ENCODE peak calls at places on chromosomes 2 and 18, in eight cellular contexts. One of them, this sample, is unnamed.

GRCh38 chr2:102753563-102754159 is 8.2 kb upstream of the TMEM182 start:
- DNase-seq in NAMALWA: peak; percentile 64
- DNase-seq in NCI-H524 treated with DMSO at 0.1 percent for 48 hours: no peak
- DNase-seq in fibroblast of pulmonary artery: peak; percentile 61
- DNase-seq in activated T-cell treated with anti-CD3 and anti-CD28 coated beads for 4 hours: no peak
- DNase-seq in IMR-90: peak; percentile 53
- DNase-seq in posterior vena cava: no peak
- DNase-seq in activated gamma-delta T cell treated with anti-CD3 and anti-CD28 coated beads, Interleukin-2, amount 50 U/mL, for 16 hours: peak; percentile 7
- DNase-seq in this sample: no peak

GRCh38 chr2:165563468-165564225 is 94.1 kb downstream of the CSRNP3 start:
- DNase-seq in NAMALWA: peak; percentile 70
- DNase-seq in NCI-H524 treated with DMSO at 0.1 percent for 48 hours: no peak
- DNase-seq in fibroblast of pulmonary artery: no peak
- DNase-seq in activated T-cell treated with anti-CD3 and anti-CD28 coated beads for 4 hours: no peak
- DNase-seq in IMR-90: no peak
- DNase-seq in posterior vena cava: no peak
- DNase-seq in activated gamma-delta T cell treated with anti-CD3 and anti-CD28 coated beads, Interleukin-2, amount 50 U/mL, for 16 hours: no peak
- DNase-seq in this sample: no peak

GRCh38 chr2:178397002-178397605 is 53.9 kb downstream of the PRKRA start:
- DNase-seq in NAMALWA: peak; percentile 73
- DNase-seq in NCI-H524 treated with DMSO at 0.1 percent for 48 hours: no peak
- DNase-seq in fibroblast of pulmonary artery: peak; percentile 71
- DNase-seq in activated T-cell treated with anti-CD3 and anti-CD28 coated beads for 4 hours: no peak
- DNase-seq in IMR-90: peak; percentile 55
- DNase-seq in posterior vena cava: no peak
- DNase-seq in activated gamma-delta T cell treated with anti-CD3 and anti-CD28 coated beads, Interleukin-2, amount 50 U/mL, for 16 hours: no peak
- DNase-seq in this sample: no peak

GRCh38 chr18:64749884-64750283 is 601.0 kb upstream of the LINC00305 start:
- DNase-seq in NAMALWA: no peak
- DNase-seq in NCI-H524 treated with DMSO at 0.1 percent for 48 hours: no peak
- DNase-seq in fibroblast of pulmonary artery: no peak
- DNase-seq in activated T-cell treated with anti-CD3 and anti-CD28 coated beads for 4 hours: no peak
- DNase-seq in IMR-90: no peak
- DNase-seq in posterior vena cava: no peak
- DNase-seq in activated gamma-delta T cell treated with anti-CD3 and anti-CD28 coated beads, Interleukin-2, amount 50 U/mL, for 16 hours: no peak
- DNase-seq in this sample: no peak

GRCh38 chr2:85903849-85904248 is 15.1 kb upstream of the ST3GAL5 start:
- DNase-seq in NAMALWA: no peak
- DNase-seq in NCI-H524 treated with DMSO at 0.1 percent for 48 hours: no peak
- DNase-seq in fibroblast of pulmonary artery: no peak
- DNase-seq in activated T-cell treated with anti-CD3 and anti-CD28 coated beads for 4 hours: no peak
- DNase-seq in IMR-90: no peak
- DNase-seq in posterior vena cava: no peak
- DNase-seq in activated gamma-delta T cell treated with anti-CD3 and anti-CD28 coated beads, Interleukin-2, amount 50 U/mL, for 16 hours: no peak
- DNase-seq in this sample: no peak

GRCh38 chr18:3058328-3059191 is 45.6 kb upstream of the LPIN2 start:
- DNase-seq in NAMALWA: no peak
- DNase-seq in NCI-H524 treated with DMSO at 0.1 percent for 48 hours: no peak
- DNase-seq in fibroblast of pulmonary artery: no peak
- DNase-seq in activated T-cell treated with anti-CD3 and anti-CD28 coated beads for 4 hours: no peak
- DNase-seq in IMR-90: no peak
- DNase-seq in posterior vena cava: no peak
- DNase-seq in activated gamma-delta T cell treated with anti-CD3 and anti-CD28 coated beads, Interleukin-2, amount 50 U/mL, for 16 hours: no peak
- DNase-seq in this sample: no peak

GRCh38 chr2:179265082-179265575 is 497 bp upstream of the SESTD1 start:
- DNase-seq in NAMALWA: no peak
- DNase-seq in NCI-H524 treated with DMSO at 0.1 percent for 48 hours: no peak
- DNase-seq in fibroblast of pulmonary artery: peak; percentile 72
- DNase-seq in activated T-cell treated with anti-CD3 and anti-CD28 coated beads for 4 hours: no peak
- DNase-seq in IMR-90: peak; percentile 66
- DNase-seq in posterior vena cava: no peak
- DNase-seq in activated gamma-delta T cell treated with anti-CD3 and anti-CD28 coated beads, Interleukin-2, amount 50 U/mL, for 16 hours: no peak
- DNase-seq in this sample: no peak

GRCh38 chr2:101367508-101367907 is 19.8 kb downstream of the CREG2 start:
- DNase-seq in NAMALWA: no peak
- DNase-seq in NCI-H524 treated with DMSO at 0.1 percent for 48 hours: peak; percentile 15
- DNase-seq in fibroblast of pulmonary artery: no peak
- DNase-seq in activated T-cell treated with anti-CD3 and anti-CD28 coated beads for 4 hours: no peak
- DNase-seq in IMR-90: no peak
- DNase-seq in posterior vena cava: no peak
- DNase-seq in activated gamma-delta T cell treated with anti-CD3 and anti-CD28 coated beads, Interleukin-2, amount 50 U/mL, for 16 hours: no peak
- DNase-seq in this sample: no peak

GRCh38 chr2:19711470-19712372 is 190.1 kb downstream of the TTC32 start:
- DNase-seq in NAMALWA: peak; percentile 25
- DNase-seq in NCI-H524 treated with DMSO at 0.1 percent for 48 hours: no peak
- DNase-seq in fibroblast of pulmonary artery: peak; percentile 99
- DNase-seq in activated T-cell treated with anti-CD3 and anti-CD28 coated beads for 4 hours: no peak
- DNase-seq in IMR-90: peak; percentile 98
- DNase-seq in posterior vena cava: no peak
- DNase-seq in activated gamma-delta T cell treated with anti-CD3 and anti-CD28 coated beads, Interleukin-2, amount 50 U/mL, for 16 hours: no peak
- DNase-seq in this sample: no peak

GRCh38 chr18:59303006-59303405 is 15.4 kb downstream of the CPLX4 start:
- DNase-seq in NAMALWA: no peak
- DNase-seq in NCI-H524 treated with DMSO at 0.1 percent for 48 hours: peak; percentile 95
- DNase-seq in fibroblast of pulmonary artery: no peak
- DNase-seq in activated T-cell treated with anti-CD3 and anti-CD28 coated beads for 4 hours: no peak
- DNase-seq in IMR-90: no peak
- DNase-seq in posterior vena cava: no peak
- DNase-seq in activated gamma-delta T cell treated with anti-CD3 and anti-CD28 coated beads, Interleukin-2, amount 50 U/mL, for 16 hours: no peak
- DNase-seq in this sample: no peak

GRCh38 chr2:8378016-8378810 is 303.6 kb upstream of the ID2 start:
- DNase-seq in NAMALWA: no peak
- DNase-seq in NCI-H524 treated with DMSO at 0.1 percent for 48 hours: no peak
- DNase-seq in fibroblast of pulmonary artery: no peak
- DNase-seq in activated T-cell treated with anti-CD3 and anti-CD28 coated beads for 4 hours: no peak
- DNase-seq in IMR-90: no peak
- DNase-seq in posterior vena cava: no peak
- DNase-seq in activated gamma-delta T cell treated with anti-CD3 and anti-CD28 coated beads, Interleukin-2, amount 50 U/mL, for 16 hours: no peak
- DNase-seq in this sample: no peak

GRCh38 chr2:128304715-128305554 is 13.7 kb downstream of the HS6ST1 start:
- DNase-seq in NAMALWA: no peak
- DNase-seq in NCI-H524 treated with DMSO at 0.1 percent for 48 hours: peak; percentile 47
- DNase-seq in fibroblast of pulmonary artery: peak; percentile 96
- DNase-seq in activated T-cell treated with anti-CD3 and anti-CD28 coated beads for 4 hours: no peak
- DNase-seq in IMR-90: peak; percentile 98
- DNase-seq in posterior vena cava: peak; percentile 92
- DNase-seq in activated gamma-delta T cell treated with anti-CD3 and anti-CD28 coated beads, Interleukin-2, amount 50 U/mL, for 16 hours: no peak
- DNase-seq in this sample: no peak

GRCh38 chr2:33518929-33519328 is 42.5 kb downstream of the RASGRP3 start:
- DNase-seq in NAMALWA: no peak
- DNase-seq in NCI-H524 treated with DMSO at 0.1 percent for 48 hours: no peak
- DNase-seq in fibroblast of pulmonary artery: peak; percentile 54
- DNase-seq in activated T-cell treated with anti-CD3 and anti-CD28 coated beads for 4 hours: no peak
- DNase-seq in IMR-90: peak; percentile 83
- DNase-seq in posterior vena cava: no peak
- DNase-seq in activated gamma-delta T cell treated with anti-CD3 and anti-CD28 coated beads, Interleukin-2, amount 50 U/mL, for 16 hours: no peak
- DNase-seq in this sample: no peak

GRCh38 chr18:65788373-65788772 is 37.6 kb downstream of the CDH7 start:
- DNase-seq in NAMALWA: peak; percentile 25
- DNase-seq in NCI-H524 treated with DMSO at 0.1 percent for 48 hours: peak; percentile 3
- DNase-seq in fibroblast of pulmonary artery: no peak
- DNase-seq in activated T-cell treated with anti-CD3 and anti-CD28 coated beads for 4 hours: no peak
- DNase-seq in IMR-90: no peak
- DNase-seq in posterior vena cava: peak; percentile 38
- DNase-seq in activated gamma-delta T cell treated with anti-CD3 and anti-CD28 coated beads, Interleukin-2, amount 50 U/mL, for 16 hours: no peak
- DNase-seq in this sample: no peak

GRCh38 chr2:136022747-136023146 is 37.3 kb upstream of the DARS1 start:
- DNase-seq in NAMALWA: no peak
- DNase-seq in NCI-H524 treated with DMSO at 0.1 percent for 48 hours: no peak
- DNase-seq in fibroblast of pulmonary artery: peak; percentile 20
- DNase-seq in activated T-cell treated with anti-CD3 and anti-CD28 coated beads for 4 hours: no peak
- DNase-seq in IMR-90: no peak
- DNase-seq in posterior vena cava: no peak
- DNase-seq in activated gamma-delta T cell treated with anti-CD3 and anti-CD28 coated beads, Interleukin-2, amount 50 U/mL, for 16 hours: no peak
- DNase-seq in this sample: no peak

GRCh38 chr18:9922592-9923308 is 8.9 kb downstream of the VAPA start:
- DNase-seq in NAMALWA: no peak
- DNase-seq in NCI-H524 treated with DMSO at 0.1 percent for 48 hours: no peak
- DNase-seq in fibroblast of pulmonary artery: no peak
- DNase-seq in activated T-cell treated with anti-CD3 and anti-CD28 coated beads for 4 hours: no peak
- DNase-seq in IMR-90: no peak
- DNase-seq in posterior vena cava: no peak
- DNase-seq in activated gamma-delta T cell treated with anti-CD3 and anti-CD28 coated beads, Interleukin-2, amount 50 U/mL, for 16 hours: no peak
- DNase-seq in this sample: no peak

GRCh38 chr2:239165206-239165831 is 235.5 kb downstream of the HDAC4 start:
- DNase-seq in NAMALWA: no peak
- DNase-seq in NCI-H524 treated with DMSO at 0.1 percent for 48 hours: no peak
- DNase-seq in fibroblast of pulmonary artery: no peak
- DNase-seq in activated T-cell treated with anti-CD3 and anti-CD28 coated beads for 4 hours: no peak
- DNase-seq in IMR-90: no peak
- DNase-seq in posterior vena cava: peak; percentile 62
- DNase-seq in activated gamma-delta T cell treated with anti-CD3 and anti-CD28 coated beads, Interleukin-2, amount 50 U/mL, for 16 hours: no peak
- DNase-seq in this sample: no peak

GRCh38 chr2:45631319-45631718 is 20.2 kb upstream of the PRKCE start:
- DNase-seq in NAMALWA: no peak
- DNase-seq in NCI-H524 treated with DMSO at 0.1 percent for 48 hours: no peak
- DNase-seq in fibroblast of pulmonary artery: no peak
- DNase-seq in activated T-cell treated with anti-CD3 and anti-CD28 coated beads for 4 hours: no peak
- DNase-seq in IMR-90: no peak
- DNase-seq in posterior vena cava: no peak
- DNase-seq in activated gamma-delta T cell treated with anti-CD3 and anti-CD28 coated beads, Interleukin-2, amount 50 U/mL, for 16 hours: no peak
- DNase-seq in this sample: no peak

GRCh38 chr2:225192869-225193268 is 150.6 kb upstream of the DOCK10 start:
- DNase-seq in NAMALWA: no peak
- DNase-seq in NCI-H524 treated with DMSO at 0.1 percent for 48 hours: no peak
- DNase-seq in fibroblast of pulmonary artery: peak; percentile 9
- DNase-seq in activated T-cell treated with anti-CD3 and anti-CD28 coated beads for 4 hours: no peak
- DNase-seq in IMR-90: peak; percentile 47
- DNase-seq in posterior vena cava: no peak
- DNase-seq in activated gamma-delta T cell treated with anti-CD3 and anti-CD28 coated beads, Interleukin-2, amount 50 U/mL, for 16 hours: no peak
- DNase-seq in this sample: no peak

GRCh38 chr2:218884519-218884918 is 3.9 kb downstream of the WNT10A start:
- DNase-seq in NAMALWA: no peak
- DNase-seq in NCI-H524 treated with DMSO at 0.1 percent for 48 hours: no peak
- DNase-seq in fibroblast of pulmonary artery: no peak
- DNase-seq in activated T-cell treated with anti-CD3 and anti-CD28 coated beads for 4 hours: no peak
- DNase-seq in IMR-90: no peak
- DNase-seq in posterior vena cava: peak; percentile 52
- DNase-seq in activated gamma-delta T cell treated with anti-CD3 and anti-CD28 coated beads, Interleukin-2, amount 50 U/mL, for 16 hours: no peak
- DNase-seq in this sample: no peak

GRCh38 chr2:151730242-151730975 is 3.9 kb downstream of the NEB start:
- DNase-seq in NAMALWA: no peak
- DNase-seq in NCI-H524 treated with DMSO at 0.1 percent for 48 hours: no peak
- DNase-seq in fibroblast of pulmonary artery: peak; percentile 10
- DNase-seq in activated T-cell treated with anti-CD3 and anti-CD28 coated beads for 4 hours: no peak
- DNase-seq in IMR-90: peak; percentile 8
- DNase-seq in posterior vena cava: no peak
- DNase-seq in activated gamma-delta T cell treated with anti-CD3 and anti-CD28 coated beads, Interleukin-2, amount 50 U/mL, for 16 hours: no peak
- DNase-seq in this sample: no peak

GRCh38 chr2:64819774-64820688 is 166.3 kb upstream of the SERTAD2 start:
- DNase-seq in NAMALWA: peak; percentile 32
- DNase-seq in NCI-H524 treated with DMSO at 0.1 percent for 48 hours: no peak
- DNase-seq in fibroblast of pulmonary artery: no peak
- DNase-seq in activated T-cell treated with anti-CD3 and anti-CD28 coated beads for 4 hours: peak; percentile 48
- DNase-seq in IMR-90: no peak
- DNase-seq in posterior vena cava: no peak
- DNase-seq in activated gamma-delta T cell treated with anti-CD3 and anti-CD28 coated beads, Interleukin-2, amount 50 U/mL, for 16 hours: peak; percentile 17
- DNase-seq in this sample: peak; percentile 70

GRCh38 chr18:23306842-23307241 is 146.2 kb upstream of the RIOK3 start:
- DNase-seq in NAMALWA: no peak
- DNase-seq in NCI-H524 treated with DMSO at 0.1 percent for 48 hours: no peak
- DNase-seq in fibroblast of pulmonary artery: no peak
- DNase-seq in activated T-cell treated with anti-CD3 and anti-CD28 coated beads for 4 hours: no peak
- DNase-seq in IMR-90: no peak
- DNase-seq in posterior vena cava: no peak
- DNase-seq in activated gamma-delta T cell treated with anti-CD3 and anti-CD28 coated beads, Interleukin-2, amount 50 U/mL, for 16 hours: peak; percentile 17
- DNase-seq in this sample: no peak

GRCh38 chr2:83650897-83651296 is 808.2 kb downstream of the SUCLG1 start:
- DNase-seq in NAMALWA: no peak
- DNase-seq in NCI-H524 treated with DMSO at 0.1 percent for 48 hours: no peak
- DNase-seq in fibroblast of pulmonary artery: no peak
- DNase-seq in activated T-cell treated with anti-CD3 and anti-CD28 coated beads for 4 hours: no peak
- DNase-seq in IMR-90: no peak
- DNase-seq in posterior vena cava: no peak
- DNase-seq in activated gamma-delta T cell treated with anti-CD3 and anti-CD28 coated beads, Interleukin-2, amount 50 U/mL, for 16 hours: no peak
- DNase-seq in this sample: no peak

GRCh38 chr2:36478999-36479398 is 119.0 kb downstream of the FEZ2 start:
- DNase-seq in NAMALWA: no peak
- DNase-seq in NCI-H524 treated with DMSO at 0.1 percent for 48 hours: no peak
- DNase-seq in fibroblast of pulmonary artery: no peak
- DNase-seq in activated T-cell treated with anti-CD3 and anti-CD28 coated beads for 4 hours: no peak
- DNase-seq in IMR-90: no peak
- DNase-seq in posterior vena cava: no peak
- DNase-seq in activated gamma-delta T cell treated with anti-CD3 and anti-CD28 coated beads, Interleukin-2, amount 50 U/mL, for 16 hours: no peak
- DNase-seq in this sample: no peak

GRCh38 chr18:2994603-2995432 is 18.1 kb downstream of the LPIN2 start:
- DNase-seq in NAMALWA: peak; percentile 69
- DNase-seq in NCI-H524 treated with DMSO at 0.1 percent for 48 hours: peak; percentile 1
- DNase-seq in fibroblast of pulmonary artery: no peak
- DNase-seq in activated T-cell treated with anti-CD3 and anti-CD28 coated beads for 4 hours: peak; percentile 68
- DNase-seq in IMR-90: no peak
- DNase-seq in posterior vena cava: no peak
- DNase-seq in activated gamma-delta T cell treated with anti-CD3 and anti-CD28 coated beads, Interleukin-2, amount 50 U/mL, for 16 hours: peak; percentile 51
- DNase-seq in this sample: peak; percentile 62

This sample was measured in stimulated activated CD4-positive, alpha-beta T cell treated with anti-CD3 and anti-CD28 coated beads, Interleukin-4, amount 100 ng/mL, for 4 hours.